ENCODE peak calls at places on chromosomes 16 and 17, in seven cellular contexts. B, V, U, X, T, K and I are unnamed samples.

GRCh38 chr17:10036511-10037061 is 131.5 kb upstream of the RCVRN start:
- DNase-seq in B (no peak), V (no peak), U (peak; percentile 27), X (no peak), T (no peak), K (peak; percentile 73), I (peak; percentile 54)

GRCh38 chr16:78689536-78689935 is 590.1 kb downstream of the WWOX start:
- DNase-seq in B (no peak), V (no peak), U (no peak), X (no peak), T (no peak), K (no peak), I (no peak)

GRCh38 chr16:19188406-19188805 is 20.4 kb downstream of the SYT17 start:
- DNase-seq in B (no peak), V (no peak), U (no peak), X (no peak), T (no peak), K (no peak), I (no peak)

GRCh38 chr16:10921536-10922327 is 20.5 kb downstream of the DEXI start:
- DNase-seq in B (no peak), V (no peak), U (no peak), X (no peak), T (no peak), K (no peak), I (no peak)

GRCh38 chr17:67156269-67157199 is 88.5 kb downstream of the HELZ start:
- DNase-seq in B (no peak), V (no peak), U (no peak), X (no peak), T (peak; percentile 14), K (no peak), I (no peak)

GRCh38 chr17:45147102-45147580 is 1.1 kb upstream of the HEXIM1 start:
- DNase-seq in B (no peak), V (no peak), U (peak; percentile 67), X (peak; percentile 46), T (peak; percentile 62), K (peak; percentile 62), I (no peak)

GRCh38 chr16:64343061-64343819 is 778.6 kb downstream of the CDH11 start:
- DNase-seq in B (no peak), V (no peak), U (no peak), X (no peak), T (no peak), K (no peak), I (no peak)

GRCh38 chr16:72311426-72311825 is 139.5 kb upstream of the PMFBP1 start:
- DNase-seq in B (no peak), V (no peak), U (no peak), X (no peak), T (peak; percentile 13), K (no peak), I (no peak)

GRCh38 chr16:23587726-23588125 is 8.4 kb downstream of the NDUFAB1 start:
- DNase-seq in B (no peak), V (no peak), U (no peak), X (no peak), T (peak; percentile 96), K (no peak), I (no peak)

GRCh38 chr17:19977360-19978205 is at the start of gene AKAP10:
- DNase-seq in B (peak; percentile 97), V (peak; percentile 98), U (peak; percentile 94), X (peak; percentile 95), T (peak; percentile 73), K (peak; percentile 94), I (peak; percentile 91)

GRCh38 chr16:82627811-82628339 is 1.1 kb downstream of the CDH13 start:
- DNase-seq in B (no peak), V (no peak), U (no peak), X (no peak), T (peak; percentile 26), K (no peak), I (peak; percentile 38)

GRCh38 chr17:60630352-60630751 is 30.4 kb downstream of the PPM1D start:
- DNase-seq in B (no peak), V (no peak), U (peak; percentile 18), X (peak; percentile 36), T (no peak), K (no peak), I (peak; percentile 23)

GRCh38 chr17:82320956-82321927 is 3.8 kb upstream of the CD7 start:
- DNase-seq in B (no peak), V (no peak), U (peak; percentile 51), X (no peak), T (no peak), K (no peak), I (no peak)

GRCh38 chr16:10738231-10739077 is 5.2 kb upstream of the NUBP1 start:
- DNase-seq in B (peak; percentile 63), V (no peak), U (peak; percentile 42), X (peak; percentile 87), T (peak; percentile 78), K (no peak), I (peak; percentile 50)

GRCh38 chr16:80680046-80680445 is 124.4 kb downstream of the CDYL2 start:
- DNase-seq in B (no peak), V (peak; percentile 72), U (no peak), X (no peak), T (no peak), K (no peak), I (no peak)

GRCh38 chr16:1141201-1141600 is 11.7 kb upstream of the CACNA1H start:
- DNase-seq in B (no peak), V (no peak), U (no peak), X (no peak), T (no peak), K (no peak), I (no peak)

GRCh38 chr16:53809088-53809951 is 105.4 kb downstream of the FTO start:
- DNase-seq in B (no peak), V (no peak), U (no peak), X (no peak), T (peak; percentile 92), K (no peak), I (no peak)

GRCh38 chr16:83653785-83654184 is 154.0 kb upstream of the HSBP1 start:
- DNase-seq in B (no peak), V (no peak), U (no peak), X (no peak), T (peak; percentile 38), K (no peak), I (no peak)

GRCh38 chr17:49557204-49558024 is 18.3 kb upstream of the NXPH3 start:
- DNase-seq in B (peak; percentile 62), V (no peak), U (peak; percentile 45), X (no peak), T (peak; percentile 46), K (no peak), I (no peak)

GRCh38 chr17:57099165-57099564 is 14.1 kb downstream of the AKAP1 start:
- DNase-seq in B (no peak), V (no peak), U (no peak), X (no peak), T (no peak), K (no peak), I (no peak)

GRCh38 chr17:20268700-20269475 is 198.5 kb downstream of the LGALS9B start:
- DNase-seq in B (no peak), V (no peak), U (no peak), X (no peak), T (no peak), K (no peak), I (no peak)

GRCh38 chr17:21196126-21196525 is 17.8 kb downstream of the TMEM11 start:
- DNase-seq in B (no peak), V (no peak), U (no peak), X (no peak), T (no peak), K (no peak), I (no peak)

GRCh38 chr16:68902376-68903345 is 59.3 kb downstream of the TANGO6 start:
- DNase-seq in B (peak; percentile 63), V (no peak), U (peak; percentile 67), X (no peak), T (peak; percentile 63), K (no peak), I (no peak)

GRCh38 chr17:19010729-19011505 is 6.4 kb upstream of the FAM83G start:
- DNase-seq in B (no peak), V (no peak), U (no peak), X (no peak), T (no peak), K (no peak), I (no peak)

GRCh38 chr17:38621538-38621937 is 15.8 kb upstream of the SRCIN1 start:
- DNase-seq in B (no peak), V (no peak), U (no peak), X (no peak), T (no peak), K (no peak), I (no peak)

GRCh38 chr17:63476857-63477470 is at the start of gene ACE:
- DNase-seq in B (peak; percentile 79), V (no peak), U (peak; percentile 65), X (peak; percentile 43), T (peak; percentile 15), K (no peak), I (no peak)
- TF ChIP-seq POLR2A in B (peak; percentile 88), V (no peak), U (no peak), X (no peak), T (no peak), K (no peak), I (peak; percentile 37)

GRCh38 chr16:21301895-21302291 is 23.8 kb upstream of the CRYM start:
- DNase-seq in B (no peak), V (no peak), U (no peak), X (no peak), T (peak; percentile 8), K (no peak), I (no peak)
- TF ChIP-seq CTCF in B (no peak), V (no peak), U (no peak), X (no peak), T (no peak), K (no peak), I (no peak)

DNA sequence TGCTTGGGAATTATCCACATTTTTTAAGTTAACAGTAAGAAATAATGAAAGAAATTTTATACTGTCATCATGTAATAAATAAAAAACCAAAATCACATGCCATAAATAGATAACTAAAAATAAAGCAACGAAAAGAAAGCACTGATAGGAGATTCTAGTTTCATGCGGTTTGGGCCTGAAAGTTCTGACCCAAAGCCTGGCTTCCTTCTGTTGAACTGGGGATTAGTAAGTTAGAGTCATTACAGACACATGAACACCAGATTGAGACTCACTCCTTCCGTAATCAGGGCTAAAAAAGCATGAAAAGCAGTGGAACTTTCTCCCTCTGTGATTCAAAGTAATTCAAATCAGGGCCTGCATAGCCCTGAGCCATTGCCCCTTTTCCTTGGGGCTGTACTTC is 13.2 kb upstream of the SLC6A2 start:
- DNase-seq in B (no peak), V (no peak), U (no peak), X (no peak), T (no peak), K (no peak), I (no peak)
- H3K27ac ChIP-seq in B (no peak overlapping the region), V (no peak overlapping the region), U (no peak overlapping the region), X (no peak overlapping the region), T (no peak overlapping the region), K (no peak overlapping the region), I (no peak overlapping the region)

GRCh38 chr16:58026139-58026704 is 668 bp downstream of the MMP15 start:
- DNase-seq in B (no peak), V (no peak), U (peak; percentile 71), X (peak; percentile 63), T (peak; percentile 17), K (no peak), I (no peak)

GRCh38 chr16:58026705-58027340 is 1.3 kb downstream of the MMP15 start:
- DNase-seq in B (no peak), V (no peak), U (peak; percentile 53), X (peak; percentile 41), T (no peak), K (no peak), I (no peak)

GRCh38 chr16:58024673-58025350 is 742 bp upstream of the MMP15 start:
- DNase-seq in B (peak; percentile 90), V (no peak), U (peak; percentile 81), X (peak; percentile 91), T (no peak), K (no peak), I (no peak)

GRCh38 chr16:58024347-58024672 is 1.2 kb upstream of the MMP15 start:
- DNase-seq in B (no peak), V (no peak), U (no peak), X (no peak), T (no peak), K (no peak), I (no peak)

GRCh38 chr16:58025351-58026138 is at the start of gene MMP15:
- DNase-seq in B (peak; percentile 93), V (no peak), U (peak; percentile 94), X (peak; percentile 94), T (peak; percentile 50), K (no peak), I (no peak)
- TF ChIP-seq POLR2A in B (peak; percentile 90), V (no peak), U (no peak), X (peak; percentile 95), T (no peak), K (no peak), I (peak; percentile 51)